ENCODE peak calls at places on chromosomes 3 and 15, in seven cellular contexts. One of them, this sample, is unnamed.

GRCh38 chr3:187281191-187281714 is 10.3 kb downstream of the MASP1 start:
- DNase-seq in CMK: no peak
- DNase-seq in HT1080: no peak
- DNase-seq in naive thymus-derived CD8-positive, alpha-beta T cell: no peak
- DNase-seq in mesothelial cell of epicardium: no peak
- DNase-seq in amniotic stem cell: peak; percentile 53
- DNase-seq in NCI-H345: no peak
- DNase-seq in this sample: peak; percentile 93

GRCh38 chr3:154852515-154852914 is 227.6 kb upstream of the MME start:
- DNase-seq in HT1080: peak; percentile 13
- DNase-seq in mesothelial cell of epicardium: no peak
- DNase-seq in CMK: no peak
- DNase-seq in naive thymus-derived CD8-positive, alpha-beta T cell: no peak
- DNase-seq in amniotic stem cell: no peak
- DNase-seq in NCI-H345: no peak
- DNase-seq in this sample: peak; percentile 4

GRCh38 chr15:39092354-39092753 is 488.5 kb upstream of the THBS1 start:
- DNase-seq in naive thymus-derived CD8-positive, alpha-beta T cell: no peak
- DNase-seq in HT1080: no peak
- DNase-seq in amniotic stem cell: no peak
- DNase-seq in mesothelial cell of epicardium: no peak
- DNase-seq in CMK: no peak
- DNase-seq in NCI-H345: no peak
- DNase-seq in this sample: no peak

GRCh38 chr3:49132437-49133225 is at the start of gene LAMB2:
- DNase-seq in CMK: no peak
- DNase-seq in mesothelial cell of epicardium: no peak
- DNase-seq in naive thymus-derived CD8-positive, alpha-beta T cell: no peak
- DNase-seq in HT1080: peak; percentile 81
- DNase-seq in NCI-H345: peak; percentile 40
- DNase-seq in amniotic stem cell: peak; percentile 64
- DNase-seq in this sample: peak; percentile 84

GRCh38 chr3:163582967-163583366 is 1495.3 kb downstream of the SI start:
- DNase-seq in naive thymus-derived CD8-positive, alpha-beta T cell: no peak
- DNase-seq in amniotic stem cell: no peak
- DNase-seq in mesothelial cell of epicardium: no peak
- DNase-seq in CMK: no peak
- DNase-seq in HT1080: no peak
- DNase-seq in NCI-H345: no peak
- DNase-seq in this sample: no peak

GRCh38 chr15:74817370-74817737 is 4.7 kb downstream of the LMAN1L start:
- DNase-seq in amniotic stem cell: no peak
- DNase-seq in mesothelial cell of epicardium: no peak
- DNase-seq in naive thymus-derived CD8-positive, alpha-beta T cell: no peak
- DNase-seq in NCI-H345: no peak
- DNase-seq in HT1080: peak; percentile 23
- DNase-seq in CMK: no peak
- DNase-seq in this sample: peak; percentile 50

GRCh38 chr3:43549626-43550025 is 72.2 kb downstream of the ANO10 start:
- DNase-seq in CMK: no peak
- DNase-seq in mesothelial cell of epicardium: no peak
- DNase-seq in HT1080: no peak
- DNase-seq in naive thymus-derived CD8-positive, alpha-beta T cell: no peak
- DNase-seq in amniotic stem cell: no peak
- DNase-seq in NCI-H345: no peak
- DNase-seq in this sample: no peak

GRCh38 chr3:46440531-46441294 is 24.0 kb downstream of the LTF start:
- DNase-seq in NCI-H345: no peak
- DNase-seq in naive thymus-derived CD8-positive, alpha-beta T cell: no peak
- DNase-seq in amniotic stem cell: no peak
- DNase-seq in HT1080: no peak
- DNase-seq in mesothelial cell of epicardium: no peak
- DNase-seq in CMK: peak; percentile 69
- DNase-seq in this sample: no peak

GRCh38 chr3:146019508-146019907 is 141.5 kb downstream of the PLOD2 start:
- DNase-seq in CMK: no peak
- DNase-seq in HT1080: no peak
- DNase-seq in NCI-H345: no peak
- DNase-seq in naive thymus-derived CD8-positive, alpha-beta T cell: no peak
- DNase-seq in mesothelial cell of epicardium: no peak
- DNase-seq in amniotic stem cell: no peak
- DNase-seq in this sample: no peak

GRCh38 chr3:64717411-64717810 is 29.6 kb upstream of the ADAMTS9 start:
- DNase-seq in CMK: no peak
- DNase-seq in HT1080: no peak
- DNase-seq in amniotic stem cell: no peak
- DNase-seq in mesothelial cell of epicardium: no peak
- DNase-seq in NCI-H345: no peak
- DNase-seq in naive thymus-derived CD8-positive, alpha-beta T cell: no peak
- DNase-seq in this sample: no peak

GRCh38 chr15:85583404-85584390 is 203.3 kb downstream of the AKAP13 start:
- DNase-seq in amniotic stem cell: no peak
- DNase-seq in NCI-H345: no peak
- DNase-seq in naive thymus-derived CD8-positive, alpha-beta T cell: no peak
- DNase-seq in mesothelial cell of epicardium: no peak
- DNase-seq in CMK: no peak
- DNase-seq in HT1080: peak; percentile 15
- DNase-seq in this sample: peak; percentile 86

GRCh38 chr3:114624676-114625181 is 330.9 kb downstream of the TIGIT start:
- DNase-seq in mesothelial cell of epicardium: no peak
- DNase-seq in HT1080: peak; percentile 97
- DNase-seq in naive thymus-derived CD8-positive, alpha-beta T cell: no peak
- DNase-seq in NCI-H345: no peak
- DNase-seq in amniotic stem cell: peak; percentile 86
- DNase-seq in CMK: no peak
- DNase-seq in this sample: peak; percentile 97

GRCh38 chr3:163056874-163057497 is 1560.4 kb downstream of the OTOL1 start:
- DNase-seq in mesothelial cell of epicardium: no peak
- DNase-seq in amniotic stem cell: no peak
- DNase-seq in HT1080: peak; percentile 45
- DNase-seq in NCI-H345: peak; percentile 52
- DNase-seq in naive thymus-derived CD8-positive, alpha-beta T cell: no peak
- DNase-seq in CMK: no peak
- DNase-seq in this sample: peak; percentile 72

GRCh38 chr15:52481915-52482314 is 46.8 kb downstream of the MYO5A start:
- DNase-seq in naive thymus-derived CD8-positive, alpha-beta T cell: peak; percentile 87
- DNase-seq in mesothelial cell of epicardium: no peak
- DNase-seq in amniotic stem cell: peak; percentile 57
- DNase-seq in HT1080: peak; percentile 95
- DNase-seq in NCI-H345: no peak
- DNase-seq in CMK: peak; percentile 40
- DNase-seq in this sample: peak; percentile 88

GRCh38 chr3:197749315-197749600 is 425 bp upstream of the FYTTD1 start:
- DNase-seq in amniotic stem cell: peak; percentile 66
- DNase-seq in CMK: no peak
- DNase-seq in NCI-H345: peak; percentile 83
- DNase-seq in HT1080: no peak
- DNase-seq in naive thymus-derived CD8-positive, alpha-beta T cell: peak; percentile 89
- DNase-seq in mesothelial cell of epicardium: no peak
- DNase-seq in this sample: peak; percentile 77

GRCh38 chr3:29512620-29513019 is 231.7 kb downstream of the RBMS3 start:
- DNase-seq in mesothelial cell of epicardium: no peak
- DNase-seq in HT1080: no peak
- DNase-seq in naive thymus-derived CD8-positive, alpha-beta T cell: no peak
- DNase-seq in NCI-H345: no peak
- DNase-seq in CMK: no peak
- DNase-seq in amniotic stem cell: no peak
- DNase-seq in this sample: no peak

GRCh38 chr3:23041918-23042696 is 161.0 kb upstream of the UBE2E2 start:
- DNase-seq in CMK: no peak
- DNase-seq in HT1080: peak; percentile 15
- DNase-seq in mesothelial cell of epicardium: no peak
- DNase-seq in naive thymus-derived CD8-positive, alpha-beta T cell: no peak
- DNase-seq in amniotic stem cell: no peak
- DNase-seq in NCI-H345: no peak
- DNase-seq in this sample: peak; percentile 15

GRCh38 chr15:90022345-90022744 is 21.2 kb downstream of the ZNF710 start:
- DNase-seq in mesothelial cell of epicardium: no peak
- DNase-seq in naive thymus-derived CD8-positive, alpha-beta T cell: no peak
- DNase-seq in NCI-H345: no peak
- DNase-seq in HT1080: no peak
- DNase-seq in CMK: no peak
- DNase-seq in amniotic stem cell: no peak
- DNase-seq in this sample: no peak

GRCh38 chr3:171054231-171054630 is 27.7 kb upstream of the SLC2A2 start:
- DNase-seq in mesothelial cell of epicardium: no peak
- DNase-seq in amniotic stem cell: no peak
- DNase-seq in naive thymus-derived CD8-positive, alpha-beta T cell: no peak
- DNase-seq in CMK: no peak
- DNase-seq in NCI-H345: no peak
- DNase-seq in HT1080: no peak
- DNase-seq in this sample: no peak

GRCh38 chr3:52723935-52724334 is 18.0 kb downstream of the SPCS1 start:
- DNase-seq in NCI-H345: no peak
- DNase-seq in naive thymus-derived CD8-positive, alpha-beta T cell: no peak
- DNase-seq in CMK: no peak
- DNase-seq in amniotic stem cell: no peak
- DNase-seq in HT1080: no peak
- DNase-seq in mesothelial cell of epicardium: no peak
- DNase-seq in this sample: no peak

GRCh38 chr3:175679582-175679981 is 820.4 kb downstream of the NAALADL2 start:
- DNase-seq in HT1080: no peak
- DNase-seq in naive thymus-derived CD8-positive, alpha-beta T cell: no peak
- DNase-seq in mesothelial cell of epicardium: no peak
- DNase-seq in NCI-H345: no peak
- DNase-seq in amniotic stem cell: no peak
- DNase-seq in CMK: no peak
- DNase-seq in this sample: no peak

GRCh38 chr3:60294181-60294580 is 957.1 kb downstream of the FHIT start:
- DNase-seq in mesothelial cell of epicardium: no peak
- DNase-seq in CMK: no peak
- DNase-seq in HT1080: peak; percentile 21
- DNase-seq in NCI-H345: peak; percentile 38
- DNase-seq in amniotic stem cell: no peak
- DNase-seq in naive thymus-derived CD8-positive, alpha-beta T cell: no peak
- DNase-seq in this sample: no peak

GRCh38 chr3:18389108-18389733 is 35.9 kb downstream of the SATB1 start:
- DNase-seq in mesothelial cell of epicardium: no peak
- DNase-seq in amniotic stem cell: peak; percentile 2
- DNase-seq in CMK: no peak
- DNase-seq in NCI-H345: peak; percentile 7
- DNase-seq in HT1080: peak; percentile 9
- DNase-seq in naive thymus-derived CD8-positive, alpha-beta T cell: no peak
- DNase-seq in this sample: peak; percentile 36

GRCh38 chr15:39000008-39000734 is 435.6 kb upstream of the RASGRP1 start:
- DNase-seq in mesothelial cell of epicardium: no peak
- DNase-seq in naive thymus-derived CD8-positive, alpha-beta T cell: no peak
- DNase-seq in NCI-H345: no peak
- DNase-seq in HT1080: no peak
- DNase-seq in CMK: no peak
- DNase-seq in amniotic stem cell: no peak
- DNase-seq in this sample: no peak

GRCh38 chr15:65085990-65086679 is 9.6 kb downstream of the KBTBD13 start:
- DNase-seq in mesothelial cell of epicardium: no peak
- DNase-seq in NCI-H345: no peak
- DNase-seq in CMK: no peak
- DNase-seq in HT1080: no peak
- DNase-seq in naive thymus-derived CD8-positive, alpha-beta T cell: no peak
- DNase-seq in amniotic stem cell: no peak
- DNase-seq in this sample: peak; percentile 52

GRCh38 chr3:48463703-48464102 is 17.2 kb downstream of the ATRIP start:
- DNase-seq in HT1080: no peak
- DNase-seq in amniotic stem cell: no peak
- DNase-seq in mesothelial cell of epicardium: no peak
- DNase-seq in NCI-H345: no peak
- DNase-seq in CMK: no peak
- DNase-seq in naive thymus-derived CD8-positive, alpha-beta T cell: no peak
- DNase-seq in this sample: no peak

GRCh38 chr3:197305854-197306253 is 7.4 kb upstream of the DLG1 start:
- DNase-seq in CMK: no peak
- DNase-seq in HT1080: peak; percentile 44
- DNase-seq in naive thymus-derived CD8-positive, alpha-beta T cell: no peak
- DNase-seq in NCI-H345: no peak
- DNase-seq in mesothelial cell of epicardium: no peak
- DNase-seq in amniotic stem cell: no peak
- DNase-seq in this sample: peak; percentile 46

GRCh38 chr3:73108750-73109149 is 47.3 kb downstream of the EBLN2 start:
- DNase-seq in mesothelial cell of epicardium: no peak
- DNase-seq in NCI-H345: no peak
- DNase-seq in CMK: no peak
- DNase-seq in HT1080: no peak
- DNase-seq in amniotic stem cell: no peak
- DNase-seq in naive thymus-derived CD8-positive, alpha-beta T cell: no peak
- DNase-seq in this sample: no peak

GRCh38 chr3:185824051-185824466 is 783 bp downstream of the IGF2BP2 start:
- DNase-seq in CMK: no peak
- DNase-seq in naive thymus-derived CD8-positive, alpha-beta T cell: no peak
- DNase-seq in mesothelial cell of epicardium: peak; percentile 30
- DNase-seq in HT1080: no peak
- DNase-seq in NCI-H345: no peak
- DNase-seq in amniotic stem cell: no peak
- DNase-seq in this sample: peak; percentile 44

GRCh38 chr15:89857673-89858072 is 36.1 kb downstream of the AP3S2 start:
- DNase-seq in NCI-H345: no peak
- DNase-seq in mesothelial cell of epicardium: no peak
- DNase-seq in HT1080: no peak
- DNase-seq in naive thymus-derived CD8-positive, alpha-beta T cell: no peak
- DNase-seq in CMK: no peak
- DNase-seq in amniotic stem cell: no peak
- DNase-seq in this sample: no peak

GRCh38 chr15:42681119-42681518 is 55.8 kb downstream of the CDAN1 start:
- DNase-seq in HT1080: no peak
- DNase-seq in amniotic stem cell: no peak
- DNase-seq in NCI-H345: no peak
- DNase-seq in CMK: no peak
- DNase-seq in naive thymus-derived CD8-positive, alpha-beta T cell: no peak
- DNase-seq in mesothelial cell of epicardium: no peak
- DNase-seq in this sample: no peak

GRCh38 chr15:58369956-58370355 is 61.8 kb upstream of the LIPC start:
- DNase-seq in HT1080: no peak
- DNase-seq in amniotic stem cell: no peak
- DNase-seq in CMK: no peak
- DNase-seq in mesothelial cell of epicardium: no peak
- DNase-seq in NCI-H345: no peak
- DNase-seq in naive thymus-derived CD8-positive, alpha-beta T cell: no peak
- DNase-seq in this sample: no peak

This sample was measured in ELR.